ENCODE peak calls at places on chromosomes 5 and 9, in six cellular contexts. One of them, this sample, is unnamed.

GRCh38 chr9:32926901-32927300 is 74.5 kb downstream of the APTX start:
- DNase-seq in NCI-H146: no peak
- DNase-seq in activated effector memory CD4-positive, alpha-beta T cell treated with anti-CD3 and anti-CD28 coated beads, Interleukin-2, amount 50 U/mL, for 16 hours: no peak
- DNase-seq in dermis microvascular lymphatic vessel endothelial cell: peak
- DNase-seq in WTC11: no peak
- DNase-seq in glutamatergic neuron: no peak
- DNase-seq in this sample: no peak

GRCh38 chr5:83387041-83387440 is 84.5 kb upstream of the VCAN start:
- DNase-seq in glutamatergic neuron: no peak
- DNase-seq in WTC11: no peak
- DNase-seq in dermis microvascular lymphatic vessel endothelial cell: no peak
- DNase-seq in NCI-H146: no peak
- DNase-seq in activated effector memory CD4-positive, alpha-beta T cell treated with anti-CD3 and anti-CD28 coated beads, Interleukin-2, amount 50 U/mL, for 16 hours: no peak
- DNase-seq in this sample: no peak

GRCh38 chr9:113537227-113537810 is 73.8 kb downstream of the RGS3 start:
- DNase-seq in activated effector memory CD4-positive, alpha-beta T cell treated with anti-CD3 and anti-CD28 coated beads, Interleukin-2, amount 50 U/mL, for 16 hours: peak
- DNase-seq in NCI-H146: no peak
- DNase-seq in glutamatergic neuron: no peak
- DNase-seq in dermis microvascular lymphatic vessel endothelial cell: no peak
- DNase-seq in WTC11: no peak
- DNase-seq in this sample: no peak

GRCh38 chr5:143539742-143540141 is 136.3 kb upstream of the NR3C1 start:
- DNase-seq in NCI-H146: no peak
- DNase-seq in activated effector memory CD4-positive, alpha-beta T cell treated with anti-CD3 and anti-CD28 coated beads, Interleukin-2, amount 50 U/mL, for 16 hours: no peak
- DNase-seq in glutamatergic neuron: no peak
- DNase-seq in WTC11: no peak
- DNase-seq in dermis microvascular lymphatic vessel endothelial cell: no peak
- DNase-seq in this sample: no peak

GRCh38 chr9:4689687-4690104 is 10.3 kb downstream of the CDC37L1 start:
- DNase-seq in glutamatergic neuron: no peak
- DNase-seq in activated effector memory CD4-positive, alpha-beta T cell treated with anti-CD3 and anti-CD28 coated beads, Interleukin-2, amount 50 U/mL, for 16 hours: no peak
- DNase-seq in dermis microvascular lymphatic vessel endothelial cell: no peak
- DNase-seq in NCI-H146: no peak
- DNase-seq in WTC11: no peak
- DNase-seq in this sample: no peak

GRCh38 chr9:110545705-110546104 is 33.8 kb downstream of the SVEP1 start:
- DNase-seq in NCI-H146: no peak
- DNase-seq in dermis microvascular lymphatic vessel endothelial cell: no peak
- DNase-seq in WTC11: no peak
- DNase-seq in glutamatergic neuron: no peak
- DNase-seq in activated effector memory CD4-positive, alpha-beta T cell treated with anti-CD3 and anti-CD28 coated beads, Interleukin-2, amount 50 U/mL, for 16 hours: no peak
- DNase-seq in this sample: peak

GRCh38 chr5:110572709-110573108 is 153.8 kb downstream of the TMEM232 start:
- DNase-seq in WTC11: no peak
- DNase-seq in glutamatergic neuron: no peak
- DNase-seq in dermis microvascular lymphatic vessel endothelial cell: no peak
- DNase-seq in activated effector memory CD4-positive, alpha-beta T cell treated with anti-CD3 and anti-CD28 coated beads, Interleukin-2, amount 50 U/mL, for 16 hours: no peak
- DNase-seq in NCI-H146: no peak
- DNase-seq in this sample: no peak

GRCh38 chr9:27395484-27395921 is 98.6 kb upstream of the EQTN start:
- DNase-seq in dermis microvascular lymphatic vessel endothelial cell: peak
- DNase-seq in NCI-H146: no peak
- DNase-seq in WTC11: no peak
- DNase-seq in glutamatergic neuron: no peak
- DNase-seq in activated effector memory CD4-positive, alpha-beta T cell treated with anti-CD3 and anti-CD28 coated beads, Interleukin-2, amount 50 U/mL, for 16 hours: no peak
- DNase-seq in this sample: peak

GRCh38 chr9:72327631-72328030 is 37.4 kb downstream of the ZFAND5 start:
- DNase-seq in NCI-H146: no peak
- DNase-seq in WTC11: no peak
- DNase-seq in dermis microvascular lymphatic vessel endothelial cell: no peak
- DNase-seq in activated effector memory CD4-positive, alpha-beta T cell treated with anti-CD3 and anti-CD28 coated beads, Interleukin-2, amount 50 U/mL, for 16 hours: no peak
- DNase-seq in glutamatergic neuron: no peak
- DNase-seq in this sample: no peak

GRCh38 chr5:176818391-176819098 is 8.2 kb downstream of the UNC5A start:
- DNase-seq in glutamatergic neuron: no peak
- DNase-seq in WTC11: no peak
- DNase-seq in dermis microvascular lymphatic vessel endothelial cell: no peak
- DNase-seq in NCI-H146: no peak
- DNase-seq in activated effector memory CD4-positive, alpha-beta T cell treated with anti-CD3 and anti-CD28 coated beads, Interleukin-2, amount 50 U/mL, for 16 hours: no peak
- DNase-seq in this sample: no peak

GRCh38 chr5:37326536-37326935 is 44.4 kb downstream of the NUP155 start:
- DNase-seq in dermis microvascular lymphatic vessel endothelial cell: no peak
- DNase-seq in activated effector memory CD4-positive, alpha-beta T cell treated with anti-CD3 and anti-CD28 coated beads, Interleukin-2, amount 50 U/mL, for 16 hours: no peak
- DNase-seq in glutamatergic neuron: no peak
- DNase-seq in WTC11: no peak
- DNase-seq in NCI-H146: no peak
- DNase-seq in this sample: no peak